ENCODE peak calls at places on chromosomes 7 and 10, in nine cellular contexts. U is PC-9, F is left ventricle myocardium inferior, C is brain microvascular endothelial cell, J is right lobe of liver, Q is uterus, A is upper lobe of left lung, O is astrocyte, P is suprapubic skin. E is an unnamed sample. For H3K27me3 and H3K36me3, the result is how much of the 10 kb centered on the place peaks cover.

GRCh38 chr7:70761711-70762328 is 370.1 kb upstream of the GALNT17 start:
- DNase-seq in Q (no peak), C (no peak), U (no peak), J (no peak), P (no peak), A (no peak), F (no peak), O (no peak), E (no peak)

GRCh38 chr10:13365168-13365687 is 17.1 kb upstream of the SEPHS1 start:
- DNase-seq in U (no peak), F (no peak), C (no peak), P (no peak), J (no peak), O (no peak), A (no peak), Q (no peak), E (no peak)

GRCh38 chr7:133563196-133563707 is 310.4 kb downstream of the EXOC4 start:
- DNase-seq in C (no peak), O (no peak), J (no peak), Q (no peak), U (no peak), P (no peak), F (no peak), A (no peak), E (no peak)

GRCh38 chr10:12819071-12819470 is 182.4 kb downstream of the CCDC3 start:
- DNase-seq in C (no peak), U (no peak), A (no peak), Q (no peak), J (no peak), P (no peak), O (no peak), F (no peak), E (no peak)

GRCh38 chr7:8192897-8193296 is 69.1 kb downstream of the ICA1 start:
- DNase-seq in A (no peak), U (no peak), O (no peak), J (no peak), Q (no peak), P (no peak), C (no peak), F (no peak), E (no peak)

GRCh38 chr7:75879771-75880184 is 944 bp downstream of the RHBDD2 start:
- DNase-seq in A (no peak), P (no peak), O (peak), F (no peak), U (no peak), C (peak), Q (no peak), J (no peak), E (no peak)

GRCh38 chr10:123062726-123063125 is 53.9 kb downstream of the ACADSB start:
- DNase-seq in O (no peak), Q (no peak), J (no peak), F (no peak), P (no peak), A (no peak), C (no peak), U (no peak), E (no peak)

GRCh38 chr10:124722812-124723783 is 21.1 kb downstream of the FAM53B start:
- DNase-seq in A (peak), J (no peak), Q (peak), F (peak), P (no peak), O (no peak), U (no peak), C (no peak), E (no peak)

GRCh38 chr7:24750441-24751055 is 6.7 kb downstream of the GSDME start:
- DNase-seq in C (peak), U (no peak), Q (no peak), A (no peak), J (no peak), F (no peak), O (no peak), P (no peak), E (no peak)

GRCh38 chr10:11793762-11794479 is 29.2 kb upstream of the PROSER2 start:
- DNase-seq in Q (no peak), P (no peak), J (peak), F (no peak), C (peak), U (peak), O (peak), A (peak), E (no peak)

GRCh38 chr10:126661841-126662520 is 8.5 kb downstream of the C10orf90 start:
- DNase-seq in O (peak), P (no peak), Q (no peak), J (no peak), A (no peak), C (peak), U (no peak), F (no peak), E (no peak)

GRCh38 chr7:83677180-83677866 is 28.4 kb upstream of the SEMA3E start:
- DNase-seq in U (peak), O (peak), C (peak), F (no peak), P (no peak), J (no peak), A (no peak), Q (no peak), E (peak)

GRCh38 chr7:99296471-99296870 is 23.8 kb downstream of the MYH16 start:
- DNase-seq in A (no peak), J (no peak), P (no peak), Q (no peak), U (no peak), O (no peak), F (no peak), C (no peak), E (no peak)
- TF ChIP-seq CTCF in A (no peak), J (no peak), P (no peak), Q (no peak), U (no peak), O (no peak), F (no peak), C (no peak), E (no peak)

GRCh38 chr7:128407751-128408708 is 1.8 kb downstream of the IMPDH1 start:
- DNase-seq in Q (no peak), C (no peak), P (no peak), A (peak), O (no peak), U (no peak), J (no peak), F (no peak), E (no peak)

GRCh38 chr7:128408709-128409434 is 910 bp downstream of the IMPDH1 start:
- DNase-seq in C (no peak), P (no peak), A (no peak), Q (peak), F (no peak), U (no peak), J (no peak), O (no peak), E (no peak)

GRCh38 chr7:128405345-128406146 is 4.2 kb downstream of the IMPDH1 start:
- DNase-seq in Q (no peak), C (no peak), P (no peak), J (no peak), A (peak), O (no peak), U (peak), F (peak), E (peak)

GRCh38 chr7:128406147-128406985 is 3.4 kb downstream of the IMPDH1 start:
- DNase-seq in F (no peak), O (no peak), A (no peak), P (no peak), J (no peak), C (no peak), Q (peak), U (no peak), E (no peak)

GRCh38 chr7:128406986-128407589 is 2.7 kb downstream of the IMPDH1 start:
- DNase-seq in O (no peak), F (no peak), A (peak), C (no peak), J (no peak), P (no peak), Q (no peak), U (no peak), E (no peak)
- H3K27me3 ChIP-seq in O (under half), F (under half), A (under half), C (under half), J (under half), P (under half), Q (under half), U (under half), E (under half)

GRCh38 chr7:154975984-154976383 is 26.9 kb downstream of the PAXIP1 start:
- DNase-seq in Q (no peak), A (no peak), O (no peak), J (no peak), C (no peak), P (no peak), U (no peak), F (no peak), E (no peak)
- H3K36me3 ChIP-seq in Q (under half), A (under half), O (under half), J (under half), C (under half), P (under half), U (under half), F (under half), E (half or more)

GRCh38 chr10:51389415-51390342 is 309.7 kb downstream of the CSTF2T start:
- DNase-seq in Q (no peak), F (peak), P (no peak), J (peak), O (peak), C (peak), U (peak), A (no peak), E (peak)
- TF ChIP-seq CTCF in Q (peak), F (peak), P (peak), J (peak), O (peak), C (peak), U (peak), A (peak), E (peak)

GRCh38 chr7:104327963-104328307 is 468 bp upstream of the LHFPL3 start:
- DNase-seq in F (no peak), U (no peak), C (no peak), O (no peak), J (no peak), P (no peak), Q (no peak), A (peak), E (no peak)
- H3K27me3 ChIP-seq in F (half or more), U (under half), C (under half), O (under half), J (under half), P (under half), Q (under half), A (under half), E (half or more)

GRCh38 chr7:151352512-151352911 is 10.9 kb downstream of the NUB1 start:
- DNase-seq in U (no peak), A (no peak), O (no peak), P (no peak), F (no peak), J (no peak), C (no peak), Q (no peak), E (no peak)
- H3K36me3 ChIP-seq in U (under half), A (half or more), O (under half), P (half or more), F (half or more), J (half or more), C (half or more), Q (under half), E (under half)

GRCh38 chr7:44847509-44847919 is 373 bp downstream of the H2AZ2 start:
- DNase-seq in F (peak), J (peak), P (peak), U (peak), O (peak), C (peak), Q (peak), A (peak), E (peak)
- TF ChIP-seq CTCF in F (peak), J (peak), P (peak), U (peak), O (peak), C (peak), Q (peak), A (peak), E (peak)

DNA sequence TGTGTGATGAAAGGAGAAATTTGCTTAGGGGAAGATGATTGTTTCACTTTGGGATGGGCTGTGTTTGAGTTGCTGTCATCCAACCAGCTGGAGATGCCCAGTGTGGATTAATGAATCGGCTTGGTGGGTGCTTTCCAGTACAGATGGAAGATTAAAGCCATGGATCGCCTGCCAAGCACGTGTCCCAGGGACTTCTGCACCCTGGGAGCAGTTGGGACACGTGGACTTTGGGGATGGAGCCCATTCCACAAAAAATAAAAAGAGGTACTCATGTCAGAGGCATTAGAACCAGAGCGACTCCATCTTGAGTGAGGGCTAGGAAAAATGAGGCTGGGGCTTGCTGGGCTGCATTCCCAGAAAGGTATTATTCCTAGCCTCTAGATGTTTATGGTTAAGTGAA is 29.3 kb upstream of the PRLHR start:
- DNase-seq in C (no peak), U (no peak), A (no peak), Q (no peak), O (no peak), P (no peak), J (no peak), F (no peak), E (no peak)
- H3K27me3 ChIP-seq in C (under half), U (under half), A (under half), Q (under half), O (under half), P (under half), J (under half), F (half or more), E (under half)

DNA sequence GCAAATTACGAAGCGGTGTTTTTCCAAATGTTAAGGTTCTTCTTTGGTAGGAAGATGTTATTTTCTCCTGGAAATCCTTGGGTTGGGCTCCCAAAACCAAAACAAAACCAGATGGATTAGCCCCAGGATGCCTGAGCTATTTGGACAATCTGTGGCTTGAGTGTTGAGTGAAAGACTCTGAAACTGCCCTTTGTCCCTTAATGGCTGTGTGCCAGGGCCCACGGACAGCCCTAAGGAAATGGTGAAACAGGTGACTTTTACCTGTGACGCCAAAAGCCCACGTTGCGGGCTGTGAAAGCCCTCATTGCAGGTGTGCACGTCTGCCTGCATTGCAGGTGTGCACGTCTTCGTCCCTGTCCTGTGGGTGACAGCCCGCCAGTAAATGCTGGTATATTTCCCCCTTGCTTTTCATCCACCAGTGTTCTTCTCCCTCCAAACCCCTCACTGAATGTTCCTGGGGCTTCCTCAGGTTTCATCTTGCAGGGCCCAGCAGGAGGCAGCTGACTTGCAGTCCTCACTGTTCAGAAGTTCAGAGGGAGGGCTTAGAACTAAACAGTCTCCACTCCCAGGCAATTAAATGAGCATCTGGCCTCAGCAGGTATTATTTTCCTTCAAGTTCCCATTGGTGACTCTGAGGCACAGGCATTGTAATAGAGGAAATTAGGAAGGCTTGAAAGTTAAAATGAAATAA is 10.7 kb downstream of the PFKP start:
- DNase-seq in A (no peak), P (no peak), F (no peak), C (no peak), Q (no peak), J (no peak), O (no peak), U (no peak), E (no peak)
- H3K36me3 ChIP-seq in A (under half), P (under half), F (under half), C (under half), Q (under half), J (under half), O (under half), U (under half), E (under half)